ENCODE peak calls at places on chromosomes 4 and X, in five cellular contexts. One of them, this sample, is unnamed.

GRCh38 chr4:40124690-40125089 is 68.0 kb downstream of the N4BP2 start:
- DNase-seq in T-helper 2 cell treated with Interferon-gamma antibody and Interleukin-4, amounts not matched to agents 5 μg/mL and 100 μg/mL, for 36 hours: no peak
- DNase-seq in stimulated activated CD8-positive, alpha-beta memory T cell treated with anti-CD3 and anti-CD28 coated beads, Interleukin-4, amount 100 ng/mL, for 24 hours: no peak
- DNase-seq in keratinocyte: no peak
- DNase-seq in ureter: no peak
- DNase-seq in this sample: no peak

GRCh38 chrX:54178100-54178940 is 4.7 kb downstream of the FAM120C start:
- DNase-seq in stimulated activated CD8-positive, alpha-beta memory T cell treated with anti-CD3 and anti-CD28 coated beads, Interleukin-4, amount 100 ng/mL, for 24 hours: no peak
- DNase-seq in ureter: no peak
- DNase-seq in T-helper 2 cell treated with Interferon-gamma antibody and Interleukin-4, amounts not matched to agents 5 μg/mL and 100 μg/mL, for 36 hours: no peak
- DNase-seq in keratinocyte: no peak
- DNase-seq in this sample: no peak

GRCh38 chr4:125735107-125735506 is 420.4 kb downstream of the FAT4 start:
- DNase-seq in T-helper 2 cell treated with Interferon-gamma antibody and Interleukin-4, amounts not matched to agents 5 μg/mL and 100 μg/mL, for 36 hours: no peak
- DNase-seq in keratinocyte: peak
- DNase-seq in ureter: no peak
- DNase-seq in stimulated activated CD8-positive, alpha-beta memory T cell treated with anti-CD3 and anti-CD28 coated beads, Interleukin-4, amount 100 ng/mL, for 24 hours: no peak
- DNase-seq in this sample: no peak

GRCh38 chr4:44447563-44448504 is 775 bp downstream of the KCTD8 start:
- DNase-seq in T-helper 2 cell treated with Interferon-gamma antibody and Interleukin-4, amounts not matched to agents 5 μg/mL and 100 μg/mL, for 36 hours: no peak
- DNase-seq in ureter: peak
- DNase-seq in stimulated activated CD8-positive, alpha-beta memory T cell treated with anti-CD3 and anti-CD28 coated beads, Interleukin-4, amount 100 ng/mL, for 24 hours: no peak
- DNase-seq in keratinocyte: no peak
- DNase-seq in this sample: no peak

GRCh38 chr4:10018818-10019438 is 2.4 kb downstream of the SLC2A9 start:
- DNase-seq in stimulated activated CD8-positive, alpha-beta memory T cell treated with anti-CD3 and anti-CD28 coated beads, Interleukin-4, amount 100 ng/mL, for 24 hours: peak
- DNase-seq in ureter: peak
- DNase-seq in keratinocyte: no peak
- DNase-seq in T-helper 2 cell treated with Interferon-gamma antibody and Interleukin-4, amounts not matched to agents 5 μg/mL and 100 μg/mL, for 36 hours: peak
- DNase-seq in this sample: peak

GRCh38 chr4:182764642-182765041 is 152.5 kb downstream of the DCTD start:
- DNase-seq in keratinocyte: no peak
- DNase-seq in stimulated activated CD8-positive, alpha-beta memory T cell treated with anti-CD3 and anti-CD28 coated beads, Interleukin-4, amount 100 ng/mL, for 24 hours: no peak
- DNase-seq in T-helper 2 cell treated with Interferon-gamma antibody and Interleukin-4, amounts not matched to agents 5 μg/mL and 100 μg/mL, for 36 hours: no peak
- DNase-seq in ureter: no peak
- DNase-seq in this sample: no peak

GRCh38 chr4:7630559-7631287 is 196.0 kb upstream of the PSAPL1 start:
- DNase-seq in ureter: no peak
- DNase-seq in T-helper 2 cell treated with Interferon-gamma antibody and Interleukin-4, amounts not matched to agents 5 μg/mL and 100 μg/mL, for 36 hours: no peak
- DNase-seq in stimulated activated CD8-positive, alpha-beta memory T cell treated with anti-CD3 and anti-CD28 coated beads, Interleukin-4, amount 100 ng/mL, for 24 hours: no peak
- DNase-seq in keratinocyte: peak
- DNase-seq in this sample: no peak

GRCh38 chrX:69222103-69223090 is 57.1 kb upstream of the PJA1 start:
- DNase-seq in keratinocyte: no peak
- DNase-seq in T-helper 2 cell treated with Interferon-gamma antibody and Interleukin-4, amounts not matched to agents 5 μg/mL and 100 μg/mL, for 36 hours: peak
- DNase-seq in stimulated activated CD8-positive, alpha-beta memory T cell treated with anti-CD3 and anti-CD28 coated beads, Interleukin-4, amount 100 ng/mL, for 24 hours: peak
- DNase-seq in ureter: peak
- DNase-seq in this sample: peak

GRCh38 chr4:77120888-77121508 is 36.0 kb upstream of the CCNG2 start:
- DNase-seq in stimulated activated CD8-positive, alpha-beta memory T cell treated with anti-CD3 and anti-CD28 coated beads, Interleukin-4, amount 100 ng/mL, for 24 hours: no peak
- DNase-seq in T-helper 2 cell treated with Interferon-gamma antibody and Interleukin-4, amounts not matched to agents 5 μg/mL and 100 μg/mL, for 36 hours: no peak
- DNase-seq in keratinocyte: no peak
- DNase-seq in ureter: no peak
- DNase-seq in this sample: no peak

GRCh38 chr4:90456891-90457290 is 329.7 kb downstream of the CCSER1 start:
- DNase-seq in T-helper 2 cell treated with Interferon-gamma antibody and Interleukin-4, amounts not matched to agents 5 μg/mL and 100 μg/mL, for 36 hours: no peak
- DNase-seq in keratinocyte: no peak
- DNase-seq in ureter: no peak
- DNase-seq in stimulated activated CD8-positive, alpha-beta memory T cell treated with anti-CD3 and anti-CD28 coated beads, Interleukin-4, amount 100 ng/mL, for 24 hours: no peak
- DNase-seq in this sample: no peak

GRCh38 chr4:158010346-158010745 is 162.5 kb downstream of the GASK1B start:
- DNase-seq in ureter: no peak
- DNase-seq in stimulated activated CD8-positive, alpha-beta memory T cell treated with anti-CD3 and anti-CD28 coated beads, Interleukin-4, amount 100 ng/mL, for 24 hours: no peak
- DNase-seq in keratinocyte: no peak
- DNase-seq in T-helper 2 cell treated with Interferon-gamma antibody and Interleukin-4, amounts not matched to agents 5 μg/mL and 100 μg/mL, for 36 hours: no peak
- DNase-seq in this sample: no peak

GRCh38 chrX:11890843-11891514 is 132.9 kb downstream of the MSL3 start:
- DNase-seq in ureter: no peak
- DNase-seq in stimulated activated CD8-positive, alpha-beta memory T cell treated with anti-CD3 and anti-CD28 coated beads, Interleukin-4, amount 100 ng/mL, for 24 hours: no peak
- DNase-seq in keratinocyte: no peak
- DNase-seq in T-helper 2 cell treated with Interferon-gamma antibody and Interleukin-4, amounts not matched to agents 5 μg/mL and 100 μg/mL, for 36 hours: no peak
- DNase-seq in this sample: no peak

GRCh38 chrX:155757366-155757765 is 123.8 kb upstream of the VAMP7 start:
- DNase-seq in stimulated activated CD8-positive, alpha-beta memory T cell treated with anti-CD3 and anti-CD28 coated beads, Interleukin-4, amount 100 ng/mL, for 24 hours: no peak
- DNase-seq in keratinocyte: no peak
- DNase-seq in ureter: no peak
- DNase-seq in T-helper 2 cell treated with Interferon-gamma antibody and Interleukin-4, amounts not matched to agents 5 μg/mL and 100 μg/mL, for 36 hours: no peak
- DNase-seq in this sample: no peak

GRCh38 chr4:22482250-22483127 is 33.4 kb downstream of the ADGRA3 start:
- DNase-seq in ureter: no peak
- DNase-seq in keratinocyte: no peak
- DNase-seq in T-helper 2 cell treated with Interferon-gamma antibody and Interleukin-4, amounts not matched to agents 5 μg/mL and 100 μg/mL, for 36 hours: no peak
- DNase-seq in stimulated activated CD8-positive, alpha-beta memory T cell treated with anti-CD3 and anti-CD28 coated beads, Interleukin-4, amount 100 ng/mL, for 24 hours: no peak
- DNase-seq in this sample: no peak

GRCh38 chrX:133543654-133544053 is 128.4 kb upstream of the GPC4 start:
- DNase-seq in keratinocyte: no peak
- DNase-seq in ureter: no peak
- DNase-seq in T-helper 2 cell treated with Interferon-gamma antibody and Interleukin-4, amounts not matched to agents 5 μg/mL and 100 μg/mL, for 36 hours: no peak
- DNase-seq in stimulated activated CD8-positive, alpha-beta memory T cell treated with anti-CD3 and anti-CD28 coated beads, Interleukin-4, amount 100 ng/mL, for 24 hours: no peak
- DNase-seq in this sample: no peak

GRCh38 chr4:148487181-148487580 is 45.0 kb upstream of the NR3C2 start:
- DNase-seq in ureter: no peak
- DNase-seq in T-helper 2 cell treated with Interferon-gamma antibody and Interleukin-4, amounts not matched to agents 5 μg/mL and 100 μg/mL, for 36 hours: no peak
- DNase-seq in keratinocyte: no peak
- DNase-seq in stimulated activated CD8-positive, alpha-beta memory T cell treated with anti-CD3 and anti-CD28 coated beads, Interleukin-4, amount 100 ng/mL, for 24 hours: no peak
- DNase-seq in this sample: no peak

GRCh38 chrX:23904096-23904495 is 3.6 kb downstream of the APOO start:
- DNase-seq in ureter: no peak
- DNase-seq in keratinocyte: no peak
- DNase-seq in T-helper 2 cell treated with Interferon-gamma antibody and Interleukin-4, amounts not matched to agents 5 μg/mL and 100 μg/mL, for 36 hours: no peak
- DNase-seq in stimulated activated CD8-positive, alpha-beta memory T cell treated with anti-CD3 and anti-CD28 coated beads, Interleukin-4, amount 100 ng/mL, for 24 hours: no peak
- DNase-seq in this sample: no peak

GRCh38 chr4:153114771-153115321 is 89.4 kb upstream of the TRIM2 start:
- DNase-seq in stimulated activated CD8-positive, alpha-beta memory T cell treated with anti-CD3 and anti-CD28 coated beads, Interleukin-4, amount 100 ng/mL, for 24 hours: no peak
- DNase-seq in ureter: no peak
- DNase-seq in T-helper 2 cell treated with Interferon-gamma antibody and Interleukin-4, amounts not matched to agents 5 μg/mL and 100 μg/mL, for 36 hours: peak
- DNase-seq in keratinocyte: peak
- DNase-seq in this sample: no peak

GRCh38 chr4:95107635-95108034 is 349.9 kb downstream of the BMPR1B start:
- DNase-seq in keratinocyte: no peak
- DNase-seq in ureter: no peak
- DNase-seq in T-helper 2 cell treated with Interferon-gamma antibody and Interleukin-4, amounts not matched to agents 5 μg/mL and 100 μg/mL, for 36 hours: no peak
- DNase-seq in stimulated activated CD8-positive, alpha-beta memory T cell treated with anti-CD3 and anti-CD28 coated beads, Interleukin-4, amount 100 ng/mL, for 24 hours: no peak
- DNase-seq in this sample: no peak

This sample was measured in GM12891.